ENCODE peak calls at places on chromosomes 5 and 9, in six cellular contexts. Q is NB4, M is A549, S is ovary, W is HCT116, Z is lower leg skin. J is an unnamed sample.

GRCh38 chr9:89533396-89534187 is 35.7 kb upstream of the SEMA4D start:
- DNase-seq in Q (peak), M (no peak), S (no peak), W (no peak), Z (no peak), J (no peak)

GRCh38 chr5:34655354-34655991 is 655 bp upstream of the RAI14 start:
- DNase-seq in Q (peak), M (peak), S (peak), W (no peak), Z (peak), J (no peak)

GRCh38 chr5:115351356-115352195 is 55.1 kb upstream of the CCDC112 start:
- DNase-seq in Q (no peak), M (peak), S (no peak), W (no peak), Z (no peak), J (no peak)

GRCh38 chr5:89377752-89378455 is 494.9 kb upstream of the MEF2C start:
- DNase-seq in Q (no peak), M (no peak), S (no peak), W (no peak), Z (no peak), J (no peak)

GRCh38 chr5:107869459-107870115 is 198.8 kb upstream of the EFNA5 start:
- DNase-seq in Q (no peak), M (peak), S (no peak), W (peak), Z (no peak), J (no peak)

GRCh38 chr5:65620021-65620420 is 4.1 kb downstream of the TRIM23 start:
- DNase-seq in Q (no peak), M (no peak), S (no peak), W (no peak), Z (no peak), J (no peak)

GRCh38 chr5:8176101-8176693 is 307.2 kb downstream of the MTRR start:
- DNase-seq in Q (peak), M (no peak), S (no peak), W (no peak), Z (no peak), J (no peak)

GRCh38 chr5:32069396-32069795 is 104.7 kb downstream of the GOLPH3 start:
- DNase-seq in Q (no peak), M (no peak), S (no peak), W (no peak), Z (no peak), J (no peak)

GRCh38 chr9:4986291-4986690 is 1.2 kb downstream of the JAK2 start:
- DNase-seq in Q (no peak), M (no peak), S (no peak), W (no peak), Z (no peak), J (no peak)

GRCh38 chr9:109981091-109981490 is 201.1 kb downstream of the PALM2AKAP2 start:
- DNase-seq in Q (no peak), M (no peak), S (no peak), W (no peak), Z (no peak), J (no peak)

DNA sequence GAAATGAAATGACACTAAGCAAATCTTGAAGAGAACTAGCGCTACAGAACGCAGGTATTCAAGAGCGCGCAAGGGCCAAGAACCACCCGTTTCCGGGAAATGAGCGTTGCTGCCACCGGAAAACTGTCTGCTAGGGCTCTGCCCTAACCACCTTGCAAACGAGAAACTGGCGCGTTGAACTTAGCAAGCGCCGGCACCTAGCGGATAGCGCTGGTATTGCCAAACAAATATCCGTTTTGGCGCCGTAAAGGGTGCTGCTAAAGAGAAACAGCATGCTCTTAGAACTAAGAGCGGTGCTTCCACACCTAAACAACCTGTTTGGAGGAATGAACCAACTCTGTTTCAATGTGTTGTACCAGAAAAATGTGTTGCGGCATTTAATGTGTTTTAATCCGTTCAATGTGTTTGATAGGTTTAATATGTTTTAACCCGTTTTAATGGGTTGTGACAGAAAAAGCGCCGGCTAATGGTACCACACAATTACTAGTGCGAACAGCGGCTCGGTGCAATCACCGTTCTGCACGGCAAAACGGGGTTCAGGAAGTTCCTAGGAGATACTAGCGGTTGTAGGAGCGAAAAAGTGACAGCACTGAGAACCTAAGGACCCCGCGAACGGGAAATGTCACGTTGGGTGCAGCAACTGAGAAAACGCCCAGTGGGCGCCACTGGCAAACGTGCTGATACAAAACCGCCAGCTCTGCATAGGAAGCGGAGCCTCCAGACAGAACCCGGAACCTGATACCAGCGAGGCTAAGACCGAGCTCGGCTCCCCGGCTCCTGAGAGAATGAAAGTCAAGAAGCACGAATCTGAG is at the start of gene ANXA2R:
- DNase-seq in Q (peak), M (peak), S (peak), W (peak), Z (peak), J (peak)
- TF ChIP-seq POLR2A in Q (peak), M (no peak), S (no peak), W (no peak), Z (no peak), J (peak)

GRCh38 chr9:127976498-127976897 is 4.3 kb downstream of the EEIG1 start:
- DNase-seq in Q (no peak), M (no peak), S (no peak), W (no peak), Z (no peak), J (no peak)

GRCh38 chr9:127976943-127977871 is 3.6 kb downstream of the EEIG1 start:
- DNase-seq in Q (no peak), M (no peak), S (no peak), W (no peak), Z (no peak), J (no peak)

GRCh38 chr9:127979015-127979332 is 1.8 kb downstream of the EEIG1 start:
- DNase-seq in Q (no peak), M (no peak), S (no peak), W (no peak), Z (no peak), J (no peak)

GRCh38 chr9:127979333-127980055 is 1.3 kb downstream of the EEIG1 start:
- DNase-seq in Q (peak), M (peak), S (peak), W (no peak), Z (no peak), J (no peak)

GRCh38 chr9:127977877-127978647 is 2.7 kb downstream of the EEIG1 start:
- DNase-seq in Q (peak), M (peak), S (peak), W (no peak), Z (no peak), J (no peak)
- TF ChIP-seq CTCF in Q (no peak), M (no peak), S (no peak), W (peak), Z (no peak), J (no peak)

DNA sequence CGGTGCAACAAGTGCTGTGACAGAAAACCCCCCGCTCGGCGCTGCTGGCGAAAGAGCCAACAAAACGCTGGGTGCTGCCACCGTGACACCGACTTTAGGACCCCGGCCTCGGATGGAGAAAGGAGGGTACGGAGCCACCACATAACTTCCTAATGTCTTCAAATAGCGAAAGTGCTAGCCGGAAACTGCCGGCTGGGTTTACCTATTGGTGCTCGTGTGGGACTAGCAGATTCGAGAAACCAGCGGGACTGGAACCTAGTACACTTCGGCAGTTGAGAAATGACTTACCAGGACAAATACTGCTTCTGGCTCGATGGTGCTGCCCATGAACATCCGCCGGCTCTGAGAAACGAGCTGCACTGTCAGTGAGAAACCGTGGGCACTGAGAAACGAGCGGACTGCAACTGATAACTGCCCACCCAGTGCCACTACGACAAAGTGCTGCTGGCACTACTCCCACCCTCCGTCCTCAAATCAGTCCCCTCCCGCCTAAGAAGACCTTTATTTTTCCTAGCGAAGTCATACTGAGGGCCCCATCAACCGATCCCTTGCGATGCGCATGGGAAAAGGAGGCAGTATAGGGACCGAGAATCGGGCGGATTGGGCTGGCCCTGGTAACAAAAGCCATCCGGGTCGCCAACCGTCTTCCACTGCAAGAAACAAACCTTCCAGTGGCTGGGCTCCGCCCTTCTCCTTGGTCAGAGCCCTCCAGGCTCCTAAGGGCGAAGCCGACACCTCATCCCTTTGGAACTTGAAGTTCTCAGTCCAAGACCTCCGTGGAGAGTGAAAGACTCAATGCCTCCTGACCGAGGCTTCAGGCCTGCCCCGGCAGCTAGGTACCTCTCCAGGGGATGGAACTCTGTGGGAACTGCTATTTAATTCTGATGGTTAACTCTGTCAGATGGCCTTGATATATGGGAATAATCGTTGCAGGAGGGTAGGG is 27.0 kb upstream of the ANXA2R start:
- DNase-seq in Q (peak), M (peak), S (peak), W (peak), Z (peak), J (peak)
- TF ChIP-seq POLR2A in Q (peak), M (no peak), S (peak), W (peak), Z (peak), J (no peak)

GRCh38 chr9:107896544-107896943 is 407.0 kb upstream of the KLF4 start:
- DNase-seq in Q (no peak), M (no peak), S (no peak), W (no peak), Z (no peak), J (no peak)

GRCh38 chr9:107894572-107895261 is 405.1 kb upstream of the KLF4 start:
- DNase-seq in Q (no peak), M (no peak), S (peak), W (no peak), Z (no peak), J (no peak)

GRCh38 chr9:107890921-107891465 is 401.4 kb upstream of the KLF4 start:
- DNase-seq in Q (no peak), M (no peak), S (no peak), W (no peak), Z (no peak), J (no peak)

GRCh38 chr9:107899961-107900330 is 410.4 kb upstream of the KLF4 start:
- DNase-seq in Q (no peak), M (no peak), S (no peak), W (no peak), Z (no peak), J (no peak)

GRCh38 chr9:107895524-107896001 is 406.0 kb upstream of the KLF4 start:
- DNase-seq in Q (no peak), M (no peak), S (peak), W (no peak), Z (no peak), J (no peak)
- TF ChIP-seq CTCF in Q (no peak), M (no peak), S (no peak), W (no peak), Z (no peak), J (no peak)

DNA sequence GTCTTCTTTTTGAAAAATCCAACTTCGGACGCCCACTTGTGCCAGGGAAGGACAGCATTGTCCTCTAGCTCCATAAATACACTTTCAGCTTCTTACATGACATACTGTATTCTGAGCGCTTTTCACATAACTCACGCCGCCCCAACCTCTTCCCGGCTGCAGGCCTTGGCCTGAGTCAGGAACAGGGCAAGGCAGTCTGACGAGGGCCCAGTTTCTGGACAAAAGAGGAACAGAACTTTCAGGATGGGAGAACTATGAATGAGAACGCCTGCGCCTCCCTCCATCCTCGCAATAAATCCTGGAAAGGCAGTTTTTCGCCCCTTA is 645 bp downstream of the DCTN4 start:
- DNase-seq in Q (no peak), M (no peak), S (no peak), W (no peak), Z (no peak), J (no peak)
- TF ChIP-seq POLR2A in Q (no peak), M (no peak), S (no peak), W (no peak), Z (no peak), J (peak)

GRCh38 chr5:25892251-25892650 is 1146.1 kb downstream of the CDH9 start:
- DNase-seq in Q (no peak), M (no peak), S (no peak), W (no peak), Z (no peak), J (no peak)
- TF ChIP-seq CTCF in Q (no peak), M (no peak), S (no peak), W (no peak), Z (no peak), J (no peak)

J was measured in esophagus squamous epithelium.